ENCODE peak calls at places on chromosome 15, in four cellular contexts. W, U, O and L are unnamed samples.

GRCh38 chr15:73305331-73306211 is 63.2 kb downstream of the HCN4 start:
- DNase-seq in W (peak; percentile 28), U (peak; percentile 28), O (peak; percentile 46), L (peak; percentile 67)

GRCh38 chr15:70582143-70582945 is 181.0 kb downstream of the UACA start:
- DNase-seq in W (no peak), U (no peak), O (peak; percentile 61), L (no peak)

GRCh38 chr15:100929641-100930042 is 10.5 kb downstream of the LRRK1 start:
- DNase-seq in W (no peak), U (no peak), O (no peak), L (no peak)

GRCh38 chr15:101179341-101180153 is 72.3 kb downstream of the CHSY1 start:
- DNase-seq in W (no peak), U (no peak), O (peak; percentile 83), L (no peak)

GRCh38 chr15:83595191-83595590 is 58.7 kb upstream of the ADAMTSL3 start:
- DNase-seq in W (no peak), U (no peak), O (no peak), L (no peak)

GRCh38 chr15:100711479-100712130 is 109.2 kb downstream of the ASB7 start:
- DNase-seq in W (no peak), U (peak; percentile 8), O (no peak), L (no peak)

GRCh38 chr15:41051139-41051538 is 64.9 kb downstream of the INO80 start:
- DNase-seq in W (no peak), U (no peak), O (no peak), L (no peak)

GRCh38 chr15:74431645-74432044 is 2.1 kb downstream of the SEMA7A start:
- DNase-seq in W (no peak), U (no peak), O (no peak), L (no peak)

GRCh38 chr15:80558631-80559319 is 136.3 kb upstream of the ABHD17C start:
- DNase-seq in W (no peak), U (no peak), O (no peak), L (no peak)

GRCh38 chr15:55116636-55117035 is 80.1 kb downstream of the RSL24D1 start:
- DNase-seq in W (no peak), U (no peak), O (no peak), L (no peak)

GRCh38 chr15:52280326-52281084 is 15.1 kb downstream of the MYO5C start:
- DNase-seq in W (no peak), U (peak; percentile 61), O (no peak), L (no peak)

GRCh38 chr15:81809543-81809942 is 236.3 kb downstream of the MEX3B start:
- DNase-seq in W (no peak), U (no peak), O (no peak), L (peak; percentile 27)

GRCh38 chr15:43900964-43901363 is 74.2 kb downstream of the WDR76 start:
- DNase-seq in W (no peak), U (no peak), O (no peak), L (no peak)

GRCh38 chr15:47778263-47778770 is 61.0 kb downstream of the SEMA6D start:
- DNase-seq in W (no peak), U (no peak), O (no peak), L (no peak)

GRCh38 chr15:61621146-61621545 is 392.0 kb upstream of the RORA start:
- DNase-seq in W (peak; percentile 8), U (peak; percentile 20), O (no peak), L (peak; percentile 49)

GRCh38 chr15:96701443-96701842 is 370.9 kb downstream of the NR2F2 start:
- DNase-seq in W (no peak), U (no peak), O (no peak), L (no peak)

GRCh38 chr15:100881573-100882336 is 2.1 kb downstream of the ALDH1A3 start:
- DNase-seq in W (no peak), U (no peak), O (no peak), L (no peak)

GRCh38 chr15:31768055-31768454 is 262.3 kb upstream of the CHRNA7 start:
- DNase-seq in W (no peak), U (no peak), O (no peak), L (no peak)

GRCh38 chr15:60591491-60592385 is 112.8 kb upstream of the ICE2 start:
- DNase-seq in W (peak; percentile 51), U (peak; percentile 54), O (no peak), L (peak; percentile 58)

GRCh38 chr15:67801926-67802914 is 23.1 kb upstream of the SKOR1 start:
- DNase-seq in W (no peak), U (no peak), O (no peak), L (no peak)

GRCh38 chr15:53446376-53446775 is 313.1 kb downstream of the WDR72 start:
- DNase-seq in W (no peak), U (peak; percentile 54), O (no peak), L (no peak)

GRCh38 chr15:27967541-27967940 is 131.6 kb downstream of the OCA2 start:
- DNase-seq in W (no peak), U (no peak), O (no peak), L (no peak)

GRCh38 chr15:41779662-41780157 is 5.4 kb downstream of the MAPKBP1 start:
- DNase-seq in W (no peak), U (no peak), O (no peak), L (no peak)

GRCh38 chr15:49988766-49989165 is 130.3 kb downstream of the ATP8B4 start:
- DNase-seq in W (no peak), U (no peak), O (no peak), L (no peak)

GRCh38 chr15:55164284-55164683 is 32.5 kb downstream of the RSL24D1 start:
- DNase-seq in W (no peak), U (no peak), O (no peak), L (no peak)

GRCh38 chr15:91263632-91264477 is 163.8 kb downstream of the SV2B start:
- DNase-seq in W (no peak), U (peak; percentile 32), O (peak; percentile 25), L (no peak)

GRCh38 chr15:25905140-25905539 is 42.0 kb upstream of the ATP10A start:
- DNase-seq in W (no peak), U (no peak), O (peak; percentile 86), L (no peak)

GRCh38 chr15:33722673-33723015 is 245.7 kb upstream of the CHRM5 start:
- DNase-seq in W (no peak), U (no peak), O (no peak), L (no peak)

GRCh38 chr15:78004919-78005634 is 72.4 kb downstream of the TBC1D2B start:
- DNase-seq in W (no peak), U (peak; percentile 88), O (peak; percentile 85), L (peak; percentile 81)

GRCh38 chr15:79219393-79220056 is 63.0 kb upstream of the ANKRD34C start:
- DNase-seq in W (no peak), U (no peak), O (no peak), L (no peak)

GRCh38 chr15:99059010-99059981 is 45.6 kb upstream of the SYNM start:
- DNase-seq in W (peak; percentile 24), U (peak; percentile 59), O (peak; percentile 74), L (peak; percentile 76)

GRCh38 chr15:62464705-62465104 is 299.6 kb upstream of the C2CD4B start:
- DNase-seq in W (no peak), U (no peak), O (peak; percentile 60), L (no peak)